ENCODE peak calls at places on chromosome 18, in five cellular contexts. J, U, O, P and Z are unnamed samples.
A peak's percentile ranks its signal among the peaks of the same experiment; 100 is the strongest.

GRCh38 chr18:73421010-73421409 is 553.2 kb upstream of the NETO1 start:
- DNase-seq in O (no peak), P (no peak), J (no peak), U (no peak), Z (no peak)

GRCh38 chr18:22257022-22257543 is 87.7 kb downstream of the GATA6 start:
- DNase-seq in J (no peak), P (no peak), O (no peak), U (no peak), Z (no peak)

GRCh38 chr18:67513285-67513684 is 3.2 kb downstream of the DSEL start:
- DNase-seq in O (no peak), P (no peak), J (no peak), U (no peak), Z (peak; percentile 1)

GRCh38 chr18:27544211-27544610 is 359.1 kb upstream of the CHST9 start:
- DNase-seq in J (no peak), P (no peak), O (no peak), U (no peak), Z (no peak)

GRCh38 chr18:38961880-38962279 is 1396.3 kb upstream of the CELF4 start:
- DNase-seq in U (no peak), P (no peak), J (no peak), O (no peak), Z (no peak)

GRCh38 chr18:72652990-72653593 is 109.0 kb upstream of the CBLN2 start:
- DNase-seq in O (peak; percentile 56), J (no peak), U (peak; percentile 32), P (peak; percentile 16), Z (peak; percentile 39)

GRCh38 chr18:35110554-35111058 is 69.4 kb downstream of the MAPRE2 start:
- DNase-seq in J (no peak), O (no peak), P (no peak), U (no peak), Z (no peak)

GRCh38 chr18:44927127-44927849 is 246.6 kb downstream of the SETBP1 start:
- DNase-seq in P (no peak), O (no peak), J (no peak), U (peak; percentile 57), Z (no peak)

GRCh38 chr18:58861353-58861752 is 3.3 kb upstream of the ZNF532 start:
- DNase-seq in J (no peak), O (no peak), U (no peak), P (no peak), Z (no peak)

GRCh38 chr18:38481576-38481975 is 916.0 kb upstream of the CELF4 start:
- DNase-seq in O (no peak), P (no peak), J (no peak), U (no peak), Z (no peak)

GRCh38 chr18:43863180-43863579 is 585.9 kb upstream of the SYT4 start:
- DNase-seq in J (no peak), O (no peak), U (no peak), P (no peak), Z (no peak)

GRCh38 chr18:904135-905090 is at the start of gene ADCYAP1:
- DNase-seq in P (no peak), U (no peak), J (no peak), O (no peak), Z (no peak)
- TF ChIP-seq CTCF in P (no peak), U (no peak), J (no peak), O (no peak), Z (no peak)

DNA sequence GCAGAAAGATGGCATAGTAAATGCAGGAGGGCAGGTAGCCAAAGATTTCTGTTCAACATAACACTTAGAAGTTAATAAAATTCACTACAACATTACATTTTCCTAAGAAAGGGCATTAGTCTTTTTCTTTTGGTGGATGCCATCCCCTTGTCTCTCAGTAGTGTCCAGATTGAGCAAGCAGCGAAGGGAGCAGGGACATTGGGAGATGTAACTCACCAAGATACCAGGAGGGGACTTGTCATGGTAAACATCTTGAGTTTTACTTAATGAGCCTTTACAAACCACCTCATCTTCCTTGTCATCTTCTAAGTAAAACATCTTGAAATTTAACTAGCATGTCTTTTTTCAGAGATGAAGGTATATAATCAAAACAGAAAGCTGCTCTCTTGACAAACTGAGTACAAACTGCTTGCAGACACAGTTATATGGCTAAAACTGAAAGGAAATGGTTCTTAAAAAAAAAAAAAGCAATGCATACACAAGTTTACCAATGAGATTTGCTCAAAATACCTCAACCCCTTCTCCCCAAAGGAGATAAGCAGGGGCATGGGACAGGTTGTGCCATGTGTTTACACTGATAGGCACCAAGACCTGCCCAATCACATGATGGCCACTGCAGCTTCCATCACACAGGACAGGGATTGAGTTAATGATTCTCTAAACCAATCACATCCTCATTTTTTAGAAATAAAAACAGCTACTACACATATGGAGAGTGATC is 30.3 kb downstream of the LPIN2 start:
- DNase-seq in U (no peak), O (no peak), P (no peak), J (no peak), Z (peak; percentile 22)
- TF ChIP-seq CTCF in U (no peak), O (no peak), P (no peak), J (no peak), Z (no peak)

GRCh38 chr18:12765586-12765985 is 62.7 kb downstream of the PSMG2 start:
- DNase-seq in P (no peak), J (no peak), O (no peak), U (no peak), Z (no peak)

GRCh38 chr18:12765127-12765526 is 62.3 kb downstream of the PSMG2 start:
- DNase-seq in U (no peak), O (no peak), J (no peak), P (no peak), Z (peak; percentile 71)

GRCh38 chr18:12768622-12769021 is 65.8 kb downstream of the PSMG2 start:
- DNase-seq in U (peak; percentile 25), J (no peak), P (no peak), O (no peak), Z (no peak)

GRCh38 chr18:12767580-12768155 is 64.8 kb downstream of the PSMG2 start:
- DNase-seq in O (no peak), P (no peak), U (no peak), J (no peak), Z (no peak)

DNA sequence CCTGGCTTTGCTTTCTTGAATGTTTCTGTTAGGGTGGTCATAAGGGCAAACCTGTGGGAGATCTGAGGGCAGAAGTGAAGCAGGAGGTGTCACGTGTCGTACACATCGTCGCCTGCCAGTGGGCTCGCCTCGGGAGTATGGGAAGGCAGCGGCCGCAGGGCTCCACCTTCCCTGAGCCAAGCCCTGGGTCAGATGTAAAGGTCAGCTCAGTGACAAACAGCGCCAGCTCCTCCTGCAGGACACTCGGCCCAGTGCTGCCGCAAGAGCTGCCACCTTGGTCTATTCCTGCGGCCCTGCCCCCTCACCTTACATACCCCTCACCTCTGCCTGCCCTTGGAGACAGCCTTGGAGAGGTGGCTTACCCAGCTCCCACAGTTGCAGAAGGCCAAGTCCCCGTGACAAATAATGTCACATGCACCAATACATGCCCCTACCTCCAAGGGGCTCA is 64.2 kb downstream of the PSMG2 start:
- DNase-seq in U (no peak), J (no peak), P (peak; percentile 16), O (no peak), Z (peak; percentile 61)
- TF ChIP-seq CTCF in U (no peak), J (no peak), P (peak; percentile 12), O (peak; percentile 18), Z (peak; percentile 51)

DNA sequence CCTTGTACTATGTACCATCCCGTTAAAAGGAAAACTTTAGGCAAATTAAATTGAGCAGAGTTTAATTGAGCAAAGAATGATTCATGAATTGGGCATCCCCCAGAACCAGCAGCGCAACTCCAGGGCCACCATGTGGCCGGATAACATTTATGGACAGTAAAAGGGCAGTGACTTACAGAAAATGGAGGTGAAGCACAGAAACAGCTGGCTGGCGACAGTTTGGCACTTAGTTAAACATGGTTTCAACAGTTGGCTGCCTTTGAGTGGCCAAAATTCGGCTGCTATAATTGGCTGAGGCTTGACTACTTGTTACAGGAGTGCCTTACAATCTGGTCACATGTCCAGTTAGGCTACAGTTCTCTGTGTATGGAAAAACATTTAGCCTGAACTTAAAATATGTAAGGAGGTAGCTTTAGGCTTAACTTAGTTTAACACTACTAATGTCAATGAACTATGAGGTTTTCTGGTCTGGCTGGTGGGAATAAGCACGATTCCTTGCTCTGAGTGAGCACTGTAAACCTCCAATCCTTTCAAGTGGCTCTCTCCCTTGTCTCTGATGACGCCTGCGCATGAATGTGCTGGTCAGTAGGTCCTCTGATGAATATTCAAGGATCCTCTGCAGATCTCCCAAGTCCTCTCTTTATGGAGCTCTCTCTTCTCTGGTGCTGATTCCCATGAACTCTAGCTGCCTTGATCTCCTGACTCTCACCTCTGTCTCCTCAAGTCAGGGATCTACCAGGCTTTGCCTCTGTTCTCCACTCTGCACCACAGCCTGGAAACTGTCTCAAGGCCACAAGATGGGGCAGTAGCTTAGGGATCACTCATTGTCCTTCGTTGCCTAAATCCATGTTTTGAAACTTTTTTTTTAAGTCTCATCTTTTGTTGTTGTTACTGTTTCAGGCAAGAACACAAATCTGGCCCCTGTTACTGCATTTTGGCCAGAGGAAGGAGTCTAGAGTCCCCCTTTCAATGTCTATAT is 24.4 kb upstream of the RAB31 start:
- DNase-seq in P (peak; percentile 31), J (peak; percentile 64), O (peak; percentile 75), U (peak; percentile 50), Z (peak; percentile 48)
- TF ChIP-seq CTCF in P (peak; percentile 35), J (peak; percentile 65), O (peak; percentile 48), U (peak; percentile 59), Z (no peak)

DNA sequence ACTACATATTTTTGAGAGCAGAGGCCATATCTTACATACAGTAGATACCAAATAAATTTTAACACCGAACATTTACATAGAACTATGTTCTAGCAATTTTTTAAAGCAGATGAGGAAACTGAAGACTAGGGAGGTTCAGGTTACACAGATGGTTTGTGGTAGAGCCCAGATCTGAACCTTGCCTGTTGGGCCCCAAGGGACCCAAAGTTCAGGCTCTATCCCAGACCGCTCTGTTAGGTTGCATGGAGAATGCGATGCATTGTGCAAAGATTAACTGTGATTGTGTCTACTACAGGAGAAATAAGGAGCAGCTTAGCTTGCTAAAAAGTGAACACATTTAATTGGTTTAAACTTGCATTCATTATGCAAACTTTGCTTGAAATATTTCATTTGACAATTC is 16.4 kb upstream of the DSC3 start:
- DNase-seq in U (no peak), P (no peak), O (no peak), J (no peak), Z (no peak)
- TF ChIP-seq CTCF in U (no peak), P (no peak), O (no peak), J (no peak), Z (no peak)

GRCh38 chr18:23545247-23545789 is 41.0 kb downstream of the NPC1 start:
- DNase-seq in O (no peak), J (no peak), U (no peak), P (no peak), Z (no peak)
- TF ChIP-seq CTCF in O (no peak), J (no peak), U (no peak), P (no peak), Z (no peak)

GRCh38 chr18:63676526-63676925 is 14.8 kb upstream of the SERPINB3 start:
- DNase-seq in P (no peak), O (peak; percentile 65), J (no peak), U (peak; percentile 35), Z (peak; percentile 16)
- TF ChIP-seq CTCF in P (no peak), O (peak; percentile 70), J (no peak), U (peak; percentile 85), Z (peak; percentile 44)

GRCh38 chr18:49499046-49499637 is 12.1 kb upstream of the C18orf32 start:
- DNase-seq in O (no peak), J (no peak), P (no peak), U (no peak), Z (no peak)

GRCh38 chr18:49494660-49495059 is 7.6 kb upstream of the C18orf32 start:
- DNase-seq in J (no peak), U (no peak), P (no peak), O (no peak), Z (no peak)

GRCh38 chr18:49495074-49495473 is 8.0 kb upstream of the C18orf32 start:
- DNase-seq in O (no peak), P (no peak), U (no peak), J (no peak), Z (no peak)

GRCh38 chr18:49495480-49495879 is 8.4 kb upstream of the C18orf32 start:
- DNase-seq in P (no peak), U (no peak), O (no peak), J (no peak), Z (no peak)

GRCh38 chr18:49500136-49500921 is 13.3 kb upstream of the C18orf32 start:
- DNase-seq in U (no peak), O (no peak), P (no peak), J (no peak), Z (no peak)
- TF ChIP-seq CTCF in U (no peak), O (no peak), P (no peak), J (no peak), Z (no peak)